ENCODE peak calls at places on chromosomes 3 and 15, in nine cellular contexts. C is skeletal muscle cell, I is GM04504, Q is AG10803, G is type B pancreatic cell, S is GM06990, R is ovary, D is NCI-H146, T is B cell. F is an unnamed sample.

GRCh38 chr3:106711650-106712049 is 665.6 kb upstream of the CCDC54 start:
- DNase-seq in R (no peak), G (no peak), Q (peak; percentile 67), D (no peak), S (no peak), T (no peak), I (peak; percentile 17), C (peak; percentile 56), F (no peak)

GRCh38 chr3:106792716-106793115 is 584.5 kb upstream of the CCDC54 start:
- DNase-seq in D (no peak), G (no peak), R (no peak), Q (no peak), T (no peak), C (no peak), S (no peak), I (no peak), F (no peak)

GRCh38 chr3:24119321-24119751 is 174.2 kb downstream of the NR1D2 start:
- DNase-seq in C (peak; percentile 36), S (no peak), G (no peak), D (no peak), Q (peak; percentile 57), I (no peak), R (no peak), T (no peak), F (no peak)

GRCh38 chr3:102235679-102236078 is 199.1 kb upstream of the ZPLD1 start:
- DNase-seq in D (peak; percentile 1), I (no peak), T (no peak), S (no peak), C (no peak), G (no peak), Q (no peak), R (no peak), F (no peak)

GRCh38 chr15:101137312-101137940 is 114.4 kb downstream of the CHSY1 start:
- DNase-seq in Q (no peak), G (no peak), T (no peak), C (no peak), R (no peak), I (no peak), D (no peak), S (no peak), F (no peak)

GRCh38 chr15:71572452-71573053 is 237.8 kb upstream of the NR2E3 start:
- DNase-seq in Q (no peak), G (no peak), R (no peak), S (no peak), T (no peak), D (no peak), C (no peak), I (no peak), F (no peak)

GRCh38 chr3:149702691-149703426 is 45.0 kb upstream of the WWTR1 start:
- DNase-seq in I (peak; percentile 96), T (no peak), R (no peak), G (no peak), D (no peak), C (peak; percentile 90), Q (peak; percentile 99), S (no peak), F (no peak)

GRCh38 chr15:39616731-39617455 is 36.0 kb downstream of the THBS1 start:
- DNase-seq in R (no peak), C (no peak), S (no peak), T (no peak), I (no peak), D (no peak), G (no peak), Q (no peak), F (no peak)

F was measured in mesothelial cell of epicardium.